ENCODE peak calls at places on chromosome 19, in ten cellular contexts. A is AG09309, W is upper lobe of right lung, R is uterus, K is HFF-Myc, V is fibroblast of mammary gland, C is nephron progenitor cell, O is WTC11, M is adrenal gland, S is AG10803. U is an unnamed sample.

GRCh38 chr19:44891016-44891882 is at the start of gene TOMM40:
- DNase-seq in C (peak; percentile 100), A (no peak), W (no peak), K (peak; percentile 99), M (peak; percentile 100), R (peak; percentile 100), O (peak; percentile 65), V (no peak), S (no peak), U (peak; percentile 100)

GRCh38 chr19:9205506-9206113 is 13.8 kb downstream of the OR7D4 start:
- DNase-seq in C (peak; percentile 76), V (peak; percentile 62), A (peak; percentile 28), S (peak; percentile 59), O (peak; percentile 79), R (peak; percentile 57), W (peak; percentile 79), M (peak; percentile 83), K (peak; percentile 9), U (peak; percentile 65)

GRCh38 chr19:36775768-36776167 is 3.2 kb upstream of the ZNF850 start:
- DNase-seq in S (no peak), C (no peak), K (no peak), A (no peak), V (no peak), R (peak; percentile 20), M (peak; percentile 47), W (no peak), O (peak; percentile 67), U (no peak)

GRCh38 chr19:46198756-46199155 is 30.8 kb upstream of the IGFL1 start:
- DNase-seq in C (no peak), A (no peak), S (no peak), R (no peak), O (no peak), K (no peak), V (no peak), M (peak; percentile 59), W (no peak), U (no peak)

GRCh38 chr19:5228932-5229777 is 111.5 kb downstream of the PTPRS start:
- DNase-seq in O (no peak), C (no peak), A (no peak), S (no peak), M (peak; percentile 35), V (no peak), R (no peak), W (no peak), K (no peak), U (no peak)

GRCh38 chr19:18663940-18664530 is 19.4 kb upstream of the CRTC1 start:
- DNase-seq in W (no peak), V (no peak), M (peak; percentile 54), S (no peak), A (no peak), O (no peak), K (no peak), R (no peak), C (no peak), U (no peak)

GRCh38 chr19:10961073-10961762 is 388 bp downstream of the SMARCA4 start:
- DNase-seq in K (no peak), A (no peak), O (peak; percentile 56), R (peak; percentile 36), M (peak; percentile 63), V (no peak), W (peak; percentile 72), S (peak; percentile 20), C (no peak), U (peak; percentile 54)

GRCh38 chr19:50838239-50838638 is 4.9 kb upstream of the KLK15 start:
- DNase-seq in O (no peak), V (no peak), S (no peak), K (no peak), C (no peak), A (no peak), R (no peak), M (no peak), W (no peak), U (no peak)

GRCh38 chr19:14519860-14520407 is 1.7 kb upstream of the DNAJB1 start:
- DNase-seq in S (peak; percentile 75), A (no peak), M (peak; percentile 79), V (peak; percentile 60), R (no peak), C (no peak), O (no peak), W (no peak), K (no peak), U (peak; percentile 57)

GRCh38 chr19:14517840-14518505 is at the start of gene DNAJB1:
- DNase-seq in C (peak; percentile 72), M (peak; percentile 87), A (no peak), V (peak; percentile 62), O (peak; percentile 58), W (peak; percentile 94), S (peak; percentile 82), K (no peak), R (peak; percentile 76), U (peak; percentile 77)

GRCh38 chr19:14517446-14517839 is 754 bp downstream of the DNAJB1 start:
- DNase-seq in W (no peak), A (no peak), R (no peak), O (no peak), K (no peak), M (peak; percentile 57), C (no peak), S (peak; percentile 35), V (no peak), U (no peak)

GRCh38 chr19:14520543-14520942 is 2.3 kb upstream of the DNAJB1 start:
- DNase-seq in A (no peak), S (no peak), V (no peak), C (no peak), M (no peak), K (no peak), W (no peak), R (no peak), O (no peak), U (no peak)

DNA sequence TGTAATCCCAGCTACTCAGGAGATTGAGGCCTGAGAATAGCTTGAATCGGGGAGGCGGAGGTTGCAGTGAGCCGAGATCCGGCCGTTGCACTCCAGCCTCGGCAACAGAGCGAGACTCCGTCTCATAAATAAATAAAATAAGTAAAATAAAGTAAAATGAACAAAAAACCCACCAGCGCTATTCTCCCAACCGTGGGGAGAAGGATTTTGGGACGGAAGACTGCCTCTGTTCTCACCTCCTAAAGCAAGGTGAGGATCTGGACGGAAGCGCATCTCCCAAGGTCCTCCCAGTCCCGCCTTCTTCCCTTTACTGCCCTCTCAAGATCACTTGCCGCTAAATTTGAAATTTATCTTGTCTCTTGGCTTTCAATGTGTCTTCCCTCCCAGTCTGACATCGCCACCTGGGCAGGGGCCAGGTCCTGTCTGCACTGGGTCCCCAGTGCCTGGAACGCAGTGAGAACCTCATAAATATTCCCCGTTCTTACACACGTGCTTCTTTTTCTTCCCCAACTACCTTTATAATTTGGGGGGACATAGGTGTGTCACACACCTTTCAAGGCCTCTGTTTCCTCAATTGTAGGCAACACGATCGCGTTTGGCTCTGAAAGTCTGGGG is 1.2 kb upstream of the DNAJB1 start:
- DNase-seq in M (no peak), V (no peak), K (no peak), C (no peak), O (no peak), A (no peak), W (no peak), R (no peak), S (no peak), U (no peak)
- TF ChIP-seq CTCF in M (no peak), V (no peak), K (no peak), C (no peak), O (no peak), A (no peak), W (no peak), R (no peak), S (no peak), U (no peak)

DNA sequence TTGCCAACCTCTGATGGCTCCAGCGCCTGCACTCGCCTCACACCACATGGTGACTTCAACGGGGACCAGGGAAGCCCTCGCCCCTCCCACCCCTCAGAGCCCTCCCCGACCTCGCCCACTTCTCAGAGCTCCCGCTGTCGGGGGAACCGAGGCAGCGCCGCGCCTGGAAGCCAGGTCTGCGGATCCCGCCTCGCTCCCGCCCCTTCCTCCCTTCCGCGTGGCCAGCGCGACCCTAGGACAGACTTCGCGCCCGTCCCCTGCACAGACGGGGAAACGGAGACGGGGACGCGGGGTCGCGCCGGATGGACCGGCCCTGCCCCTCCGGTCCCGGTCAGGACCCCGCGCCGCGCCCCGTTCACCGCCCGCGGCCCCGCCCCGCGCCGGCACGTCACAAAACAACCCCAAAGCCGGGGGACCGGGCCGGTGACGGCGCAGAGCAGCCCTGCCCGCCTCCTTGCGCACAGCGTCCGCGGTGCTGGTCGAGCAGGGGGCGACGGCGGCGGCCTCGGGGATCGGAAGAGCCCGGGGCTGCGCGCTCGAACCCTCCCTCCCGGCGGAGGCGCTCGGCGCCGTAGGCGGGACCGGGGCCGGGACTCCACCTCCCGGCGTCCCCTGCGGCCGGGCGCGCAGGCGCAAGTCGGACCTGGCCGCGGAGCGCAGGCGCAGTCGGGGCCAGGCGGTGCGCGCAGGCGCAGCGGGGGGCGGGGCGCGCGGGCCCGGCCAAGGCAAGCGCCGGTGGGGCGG is 379 bp upstream of the CDC34 start:
- DNase-seq in W (peak; percentile 92), A (no peak), C (peak; percentile 92), S (peak; percentile 71), V (peak; percentile 72), R (peak; percentile 73), O (peak; percentile 82), M (peak; percentile 89), K (no peak), U (peak; percentile 70)
- TF ChIP-seq CTCF in W (no peak), A (no peak), C (no peak), S (peak; percentile 10), V (no peak), R (peak; percentile 31), O (no peak), M (no peak), K (no peak), U (no peak)

GRCh38 chr19:24046550-24046949 is 40.4 kb upstream of the ZNF254 start:
- DNase-seq in M (no peak), W (no peak), R (no peak), O (no peak), A (no peak), S (no peak), V (no peak), K (no peak), C (no peak), U (no peak)

GRCh38 chr19:24052811-24053210 is 34.2 kb upstream of the ZNF254 start:
- DNase-seq in O (no peak), S (peak; percentile 17), M (no peak), V (peak; percentile 64), R (no peak), A (no peak), K (no peak), C (no peak), W (no peak), U (no peak)

GRCh38 chr19:24049537-24049936 is 37.5 kb upstream of the ZNF254 start:
- DNase-seq in O (no peak), A (no peak), V (no peak), S (no peak), C (no peak), W (no peak), R (no peak), K (no peak), M (no peak), U (no peak)

GRCh38 chr19:24051516-24051915 is 35.5 kb upstream of the ZNF254 start:
- DNase-seq in O (no peak), K (no peak), A (no peak), W (no peak), R (no peak), C (no peak), M (no peak), S (no peak), V (no peak), U (no peak)

GRCh38 chr19:24048261-24048660 is 38.7 kb upstream of the ZNF254 start:
- DNase-seq in W (no peak), C (no peak), R (no peak), V (no peak), M (no peak), A (no peak), S (no peak), K (no peak), O (no peak), U (no peak)
- TF ChIP-seq CTCF in W (no peak), C (no peak), R (no peak), V (no peak), M (no peak), A (no peak), S (no peak), K (no peak), O (no peak), U (no peak)

DNA sequence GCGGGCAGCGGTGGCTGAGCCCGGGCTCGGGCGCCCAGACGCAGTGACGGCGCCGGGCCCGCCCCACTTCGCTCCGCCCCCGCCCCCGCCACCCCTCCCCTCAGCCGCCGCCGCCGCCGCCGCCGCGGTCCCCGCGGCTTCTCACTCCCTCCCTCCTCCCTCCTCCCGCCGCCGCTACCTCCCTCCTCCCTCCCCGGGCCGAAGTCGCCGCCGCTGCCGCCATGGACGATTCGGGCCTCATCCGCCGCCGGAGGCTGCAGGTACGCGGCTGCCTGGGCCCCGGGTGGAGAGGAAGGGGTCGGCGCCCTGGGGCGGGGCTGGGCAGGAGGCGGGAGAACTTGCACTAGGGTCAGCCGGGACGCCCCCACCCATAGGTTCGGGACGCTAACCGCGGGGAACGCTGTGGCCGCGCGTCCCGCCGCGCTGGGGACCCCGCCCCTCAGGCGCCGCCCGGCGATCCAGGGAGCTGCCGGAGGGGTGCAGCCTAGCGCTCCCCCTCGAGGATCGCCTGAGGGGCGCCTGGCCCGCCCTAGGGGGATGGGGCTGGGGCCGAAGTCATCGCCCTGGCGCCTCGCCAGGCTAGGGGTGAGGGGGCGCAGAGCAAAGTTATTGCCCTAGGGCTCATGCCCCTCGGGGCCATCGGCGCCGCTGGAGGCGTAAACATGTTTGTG is 497 bp downstream of the RTBDN start:
- DNase-seq in K (no peak), V (no peak), A (no peak), S (no peak), M (peak; percentile 18), O (peak; percentile 71), R (no peak), C (peak; percentile 65), W (peak; percentile 69), U (no peak)
- TF ChIP-seq CTCF in K (no peak), V (no peak), A (no peak), S (no peak), M (no peak), O (no peak), R (no peak), C (no peak), W (no peak), U (no peak)